ENCODE peak calls at places on chromosome 3, in six cellular contexts. One of them, this sample, is unnamed.

GRCh38 chr3:46713898-46714552 is 3.6 kb downstream of the PRSS50 start:
- DNase-seq in tibial artery: peak
- DNase-seq in cardiac fibroblast: no peak
- DNase-seq in lower lobe of right lung: no peak
- DNase-seq in body of pancreas: no peak
- DNase-seq in sigmoid colon: peak
- DNase-seq in this sample: peak

GRCh38 chr3:10804183-10804648 is 11.8 kb upstream of the SLC6A11 start:
- DNase-seq in tibial artery: no peak
- DNase-seq in cardiac fibroblast: no peak
- DNase-seq in lower lobe of right lung: no peak
- DNase-seq in body of pancreas: peak
- DNase-seq in sigmoid colon: no peak
- DNase-seq in this sample: no peak

GRCh38 chr3:32175607-32176197 is 62.8 kb upstream of the CMTM8 start:
- DNase-seq in tibial artery: no peak
- DNase-seq in cardiac fibroblast: peak
- DNase-seq in lower lobe of right lung: no peak
- DNase-seq in body of pancreas: peak
- DNase-seq in sigmoid colon: no peak
- DNase-seq in this sample: peak

GRCh38 chr3:127597020-127597771 is 1.0 kb upstream of the MCM2 start:
- DNase-seq in tibial artery: no peak
- DNase-seq in cardiac fibroblast: no peak
- DNase-seq in lower lobe of right lung: no peak
- DNase-seq in body of pancreas: no peak
- DNase-seq in sigmoid colon: no peak
- DNase-seq in this sample: no peak

GRCh38 chr3:64686446-64686908 is 1.3 kb downstream of the ADAMTS9 start:
- DNase-seq in tibial artery: no peak
- DNase-seq in cardiac fibroblast: peak
- DNase-seq in lower lobe of right lung: peak
- DNase-seq in body of pancreas: peak
- DNase-seq in sigmoid colon: no peak
- DNase-seq in this sample: peak

GRCh38 chr3:42809202-42809601 is at the start of gene ACKR2:
- DNase-seq in tibial artery: no peak
- DNase-seq in cardiac fibroblast: no peak
- DNase-seq in lower lobe of right lung: no peak
- DNase-seq in body of pancreas: no peak
- DNase-seq in sigmoid colon: no peak
- DNase-seq in this sample: no peak

GRCh38 chr3:133964547-133964946 is 65.2 kb downstream of the SLCO2A1 start:
- DNase-seq in tibial artery: no peak
- DNase-seq in cardiac fibroblast: no peak
- DNase-seq in lower lobe of right lung: no peak
- DNase-seq in body of pancreas: no peak
- DNase-seq in sigmoid colon: no peak
- DNase-seq in this sample: no peak

GRCh38 chr3:33211444-33211843 is 7.2 kb downstream of the SUSD5 start:
- DNase-seq in tibial artery: peak
- DNase-seq in cardiac fibroblast: peak
- DNase-seq in lower lobe of right lung: no peak
- DNase-seq in body of pancreas: no peak
- DNase-seq in sigmoid colon: no peak
- DNase-seq in this sample: no peak

GRCh38 chr3:131596884-131597283 is 94.1 kb upstream of the MRPL3 start:
- DNase-seq in tibial artery: no peak
- DNase-seq in cardiac fibroblast: no peak
- DNase-seq in lower lobe of right lung: no peak
- DNase-seq in body of pancreas: no peak
- DNase-seq in sigmoid colon: no peak
- DNase-seq in this sample: no peak

GRCh38 chr3:103047640-103048370 is 613.0 kb downstream of the ZPLD1 start:
- DNase-seq in tibial artery: no peak
- DNase-seq in cardiac fibroblast: no peak
- DNase-seq in lower lobe of right lung: no peak
- DNase-seq in body of pancreas: no peak
- DNase-seq in sigmoid colon: no peak
- DNase-seq in this sample: no peak

GRCh38 chr3:71983694-71984093 is 198.7 kb upstream of the PROK2 start:
- DNase-seq in tibial artery: no peak
- DNase-seq in cardiac fibroblast: no peak
- DNase-seq in lower lobe of right lung: no peak
- DNase-seq in body of pancreas: no peak
- DNase-seq in sigmoid colon: no peak
- DNase-seq in this sample: no peak

GRCh38 chr3:129409541-129409940 is 18.9 kb downstream of the EFCAB12 start:
- DNase-seq in tibial artery: no peak
- DNase-seq in cardiac fibroblast: peak
- DNase-seq in lower lobe of right lung: no peak
- DNase-seq in body of pancreas: peak
- DNase-seq in sigmoid colon: no peak
- DNase-seq in this sample: no peak

GRCh38 chr3:53705024-53705750 is 141.0 kb downstream of the CHDH start:
- DNase-seq in tibial artery: no peak
- DNase-seq in cardiac fibroblast: no peak
- DNase-seq in lower lobe of right lung: no peak
- DNase-seq in body of pancreas: no peak
- DNase-seq in sigmoid colon: no peak
- DNase-seq in this sample: no peak

GRCh38 chr3:23992051-23992628 is 47.1 kb downstream of the NR1D2 start:
- DNase-seq in tibial artery: no peak
- DNase-seq in cardiac fibroblast: peak
- DNase-seq in lower lobe of right lung: no peak
- DNase-seq in body of pancreas: no peak
- DNase-seq in sigmoid colon: no peak
- DNase-seq in this sample: no peak

GRCh38 chr3:61584494-61584893 is 23.1 kb downstream of the PTPRG start:
- DNase-seq in tibial artery: no peak
- DNase-seq in cardiac fibroblast: no peak
- DNase-seq in lower lobe of right lung: no peak
- DNase-seq in body of pancreas: no peak
- DNase-seq in sigmoid colon: no peak
- DNase-seq in this sample: no peak

DNA sequence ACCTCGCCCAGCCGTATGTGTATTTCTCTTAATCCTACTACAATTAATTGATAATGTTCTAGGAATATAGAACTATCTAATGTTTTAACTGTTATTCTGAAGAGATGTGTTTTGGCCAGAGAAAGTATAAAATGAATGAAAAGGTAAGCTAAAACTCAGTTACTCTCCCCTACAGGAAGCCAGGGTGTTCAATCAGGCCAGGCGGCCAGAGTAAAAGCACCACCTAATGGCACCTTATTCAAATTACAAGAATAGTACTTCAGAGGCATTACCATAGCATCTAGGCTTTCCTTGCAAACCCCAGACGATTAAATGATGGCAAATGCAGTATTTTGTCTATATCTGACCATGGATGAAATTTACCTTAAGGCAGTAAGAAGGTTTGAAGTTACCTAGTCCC is 10.4 kb downstream of the SLC12A8 start:
- DNase-seq in tibial artery: no peak
- DNase-seq in cardiac fibroblast: peak
- DNase-seq in lower lobe of right lung: no peak
- DNase-seq in body of pancreas: no peak
- DNase-seq in sigmoid colon: no peak
- DNase-seq in this sample: peak
- TF ChIP-seq CTCF in tibial artery: no peak
- TF ChIP-seq CTCF in cardiac fibroblast: peak
- TF ChIP-seq CTCF in lower lobe of right lung: no peak
- TF ChIP-seq CTCF in body of pancreas: no peak
- TF ChIP-seq CTCF in sigmoid colon: no peak
- TF ChIP-seq CTCF in this sample: peak

GRCh38 chr3:115217678-115218451 is 70.8 kb upstream of the ZBTB20 start:
- DNase-seq in tibial artery: no peak
- DNase-seq in cardiac fibroblast: peak
- DNase-seq in lower lobe of right lung: no peak
- DNase-seq in body of pancreas: peak
- DNase-seq in sigmoid colon: no peak
- DNase-seq in this sample: peak
- TF ChIP-seq CTCF in tibial artery: peak
- TF ChIP-seq CTCF in cardiac fibroblast: peak
- TF ChIP-seq CTCF in lower lobe of right lung: peak
- TF ChIP-seq CTCF in body of pancreas: peak
- TF ChIP-seq CTCF in sigmoid colon: peak
- TF ChIP-seq CTCF in this sample: peak

GRCh38 chr3:97896547-97896946 is 74.7 kb downstream of the CRYBG3 start:
- DNase-seq in tibial artery: no peak
- DNase-seq in cardiac fibroblast: no peak
- DNase-seq in lower lobe of right lung: no peak
- DNase-seq in body of pancreas: no peak
- DNase-seq in sigmoid colon: no peak
- DNase-seq in this sample: no peak
- TF ChIP-seq CTCF in tibial artery: no peak
- TF ChIP-seq CTCF in cardiac fibroblast: no peak
- TF ChIP-seq CTCF in lower lobe of right lung: no peak
- TF ChIP-seq CTCF in body of pancreas: no peak
- TF ChIP-seq CTCF in sigmoid colon: no peak
- TF ChIP-seq CTCF in this sample: peak

DNA sequence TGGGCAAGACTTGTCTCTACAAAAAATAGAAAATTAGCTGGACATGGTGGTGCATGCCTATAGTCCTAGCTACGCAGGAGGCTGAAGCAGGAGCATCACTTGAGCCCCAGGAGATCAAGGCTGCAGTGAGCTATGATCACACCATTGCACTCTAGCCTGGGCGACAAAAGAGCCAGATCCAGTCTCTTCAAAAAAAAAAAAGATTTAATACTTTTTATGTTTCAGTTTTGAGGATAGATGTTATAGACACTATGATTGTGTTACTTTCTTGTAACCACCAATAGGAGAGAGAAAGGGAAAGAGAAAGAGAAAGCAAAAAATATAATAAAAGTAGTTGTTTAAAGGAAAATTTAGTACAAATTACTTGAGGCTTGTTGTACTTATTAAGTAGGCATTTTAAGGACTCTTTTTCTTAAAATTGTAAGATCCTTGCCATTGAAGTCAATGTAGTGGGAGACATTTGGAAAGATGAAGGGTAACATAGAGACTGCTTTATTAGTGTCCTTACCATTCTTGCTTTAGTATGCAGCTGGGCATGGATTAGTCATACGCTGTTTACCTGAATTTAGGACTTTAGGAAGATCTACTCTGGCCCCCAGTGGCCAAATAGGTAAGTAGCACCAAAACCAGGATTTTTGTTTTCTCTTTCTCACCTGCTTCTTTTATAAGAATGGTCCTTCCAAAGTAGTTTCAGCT is 35.1 kb upstream of the ZDHHC23 start:
- DNase-seq in tibial artery: no peak
- DNase-seq in cardiac fibroblast: peak
- DNase-seq in lower lobe of right lung: no peak
- DNase-seq in body of pancreas: peak
- DNase-seq in sigmoid colon: no peak
- DNase-seq in this sample: peak
- TF ChIP-seq CTCF in tibial artery: no peak
- TF ChIP-seq CTCF in cardiac fibroblast: peak
- TF ChIP-seq CTCF in lower lobe of right lung: peak
- TF ChIP-seq CTCF in body of pancreas: peak
- TF ChIP-seq CTCF in sigmoid colon: peak
- TF ChIP-seq CTCF in this sample: peak

DNA sequence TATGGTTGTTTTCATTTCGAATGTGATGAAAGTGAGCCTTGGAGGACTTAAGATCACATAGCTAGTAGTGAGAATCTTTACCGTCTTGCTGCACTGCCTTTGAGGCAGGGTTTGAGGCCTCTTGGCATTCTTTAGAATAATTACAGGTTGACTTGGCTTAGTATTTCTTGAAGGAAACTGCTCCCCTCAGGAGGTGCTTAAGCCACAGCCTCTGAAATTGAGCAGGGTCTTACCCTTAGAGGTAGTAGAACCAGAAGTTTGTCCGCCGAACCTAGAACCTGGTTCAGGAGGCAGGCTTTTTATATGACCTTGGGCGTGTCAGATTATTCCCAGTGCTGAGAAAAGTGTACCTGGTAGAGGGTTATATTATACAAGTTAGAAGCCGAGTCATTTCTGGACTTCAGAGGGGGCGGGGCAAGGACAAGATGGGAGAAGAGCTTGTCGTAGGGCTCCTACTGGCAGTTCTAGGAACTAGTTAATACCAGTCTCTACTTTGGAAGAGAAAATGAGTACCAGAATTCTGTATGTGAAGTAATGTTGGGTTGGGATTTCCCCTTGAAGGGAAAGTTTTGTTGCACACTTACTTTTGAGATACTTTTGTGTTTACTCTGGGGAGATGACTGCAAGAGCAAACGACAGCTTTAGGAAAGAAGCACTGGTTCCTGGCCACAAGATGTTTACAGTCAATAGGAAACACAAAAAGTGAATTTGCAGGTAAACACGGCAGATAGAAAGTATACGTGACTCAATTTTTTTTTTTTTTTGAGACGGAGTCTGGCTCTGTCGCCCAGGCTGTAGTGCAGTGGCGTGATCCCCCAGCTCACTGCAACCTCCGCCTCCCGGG is 1.3 kb downstream of the TFG start:
- DNase-seq in tibial artery: peak
- DNase-seq in cardiac fibroblast: peak
- DNase-seq in lower lobe of right lung: no peak
- DNase-seq in body of pancreas: peak
- DNase-seq in sigmoid colon: no peak
- DNase-seq in this sample: peak
- TF ChIP-seq CTCF in tibial artery: no peak
- TF ChIP-seq CTCF in cardiac fibroblast: peak
- TF ChIP-seq CTCF in lower lobe of right lung: peak
- TF ChIP-seq CTCF in body of pancreas: no peak
- TF ChIP-seq CTCF in sigmoid colon: peak
- TF ChIP-seq CTCF in this sample: peak

DNA sequence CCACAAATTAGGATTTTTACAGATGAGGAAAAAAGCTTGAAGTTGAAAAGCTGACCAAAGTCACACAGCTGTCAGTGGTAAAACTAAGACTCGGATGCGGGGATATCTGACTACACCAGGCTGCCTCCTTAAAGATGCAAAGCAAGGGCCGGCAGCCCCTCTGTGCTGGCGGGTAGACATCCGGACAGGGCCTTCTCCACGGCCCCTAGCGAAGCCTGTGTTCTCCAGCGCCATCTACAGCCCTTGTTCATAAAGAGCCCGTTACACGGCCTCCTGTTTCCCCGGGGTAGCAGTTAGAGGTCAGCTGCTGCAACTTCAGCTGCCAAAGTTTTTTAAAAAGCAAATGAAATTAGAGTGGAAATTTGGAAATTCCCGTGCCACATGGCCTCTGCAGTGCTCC is 383.0 kb downstream of the TBL1XR1 start:
- DNase-seq in tibial artery: no peak
- DNase-seq in cardiac fibroblast: peak
- DNase-seq in lower lobe of right lung: peak
- DNase-seq in body of pancreas: peak
- DNase-seq in sigmoid colon: peak
- DNase-seq in this sample: peak
- TF ChIP-seq CTCF in tibial artery: peak
- TF ChIP-seq CTCF in cardiac fibroblast: peak
- TF ChIP-seq CTCF in lower lobe of right lung: peak
- TF ChIP-seq CTCF in body of pancreas: peak
- TF ChIP-seq CTCF in sigmoid colon: peak
- TF ChIP-seq CTCF in this sample: peak